ENCODE peak calls at places on chromosomes 12 and 14, in ten cellular contexts. H is NCI-H1105; Y is GM04503; N is cardiac fibroblast; Z is MCF 10A; R is SIG-M5; I is astrocyte of the spinal cord; G is activated naive CD8-positive, alpha-beta T cell treated with anti-CD3 and anti-CD28 coated beads, Interleukin-2, amount 50 U/mL, for 24 hours; F is iPS-NIHi11; B is sciatic nerve. E is an unnamed sample.

GRCh38 chr12:9030776-9031175 is 41.4 kb downstream of the KLRG1 start:
- DNase-seq in H (no peak), Y (no peak), N (no peak), Z (no peak), R (no peak), I (no peak), G (no peak), F (no peak), B (no peak), E (no peak)

GRCh38 chr14:105224845-105225585 is 23.3 kb upstream of the BTBD6 start:
- DNase-seq in H (no peak), Y (no peak), N (no peak), Z (no peak), R (no peak), I (no peak), G (no peak), F (no peak), B (no peak), E (no peak)

GRCh38 chr12:116492703-116493324 is 66.4 kb upstream of the MAP1LC3B2 start:
- DNase-seq in H (no peak), Y (no peak), N (peak; percentile 52), Z (peak; percentile 82), R (no peak), I (peak; percentile 46), G (no peak), F (no peak), B (no peak), E (peak; percentile 88)

GRCh38 chr14:33959692-33960151 is 8.8 kb upstream of the EGLN3 start:
- DNase-seq in H (no peak), Y (no peak), N (no peak), Z (no peak), R (no peak), I (no peak), G (no peak), F (peak; percentile 46), B (no peak), E (no peak)

GRCh38 chr14:23182372-23183014 is 967 bp downstream of the SLC7A8 start:
- DNase-seq in H (peak; percentile 29), Y (no peak), N (no peak), Z (peak; percentile 20), R (no peak), I (no peak), G (peak; percentile 47), F (peak; percentile 86), B (no peak), E (no peak)

GRCh38 chr14:39841088-39841487 is 408.9 kb upstream of the FBXO33 start:
- DNase-seq in H (no peak), Y (no peak), N (no peak), Z (peak; percentile 39), R (no peak), I (peak; percentile 36), G (no peak), F (no peak), B (no peak), E (peak; percentile 37)

GRCh38 chr12:22477894-22478287 is 66.5 kb downstream of the C2CD5 start:
- DNase-seq in H (no peak), Y (no peak), N (peak; percentile 69), Z (no peak), R (no peak), I (peak; percentile 40), G (no peak), F (no peak), B (no peak), E (no peak)

GRCh38 chr14:77488558-77488957 is 10.1 kb downstream of the ISM2 start:
- DNase-seq in H (no peak), Y (no peak), N (no peak), Z (no peak), R (no peak), I (no peak), G (no peak), F (no peak), B (no peak), E (no peak)

GRCh38 chr14:101834387-101835165 is 73.1 kb downstream of the PPP2R5C start:
- DNase-seq in H (no peak), Y (no peak), N (peak; percentile 68), Z (no peak), R (no peak), I (no peak), G (no peak), F (no peak), B (no peak), E (peak; percentile 36)

GRCh38 chr14:92678766-92679165 is 69.7 kb downstream of the LGMN start:
- DNase-seq in H (no peak), Y (no peak), N (no peak), Z (no peak), R (no peak), I (no peak), G (no peak), F (no peak), B (no peak), E (no peak)

GRCh38 chr12:67811437-67812361 is 163.2 kb downstream of the DYRK2 start:
- DNase-seq in H (no peak), Y (peak; percentile 60), N (peak; percentile 23), Z (peak; percentile 71), R (no peak), I (peak; percentile 72), G (no peak), F (no peak), B (no peak), E (peak; percentile 78)

GRCh38 chr12:18805516-18806248 is 67.8 kb downstream of the CAPZA3 start:
- DNase-seq in H (no peak), Y (no peak), N (no peak), Z (no peak), R (no peak), I (no peak), G (no peak), F (peak; percentile 55), B (no peak), E (no peak)

GRCh38 chr12:54419088-54419887 is at the start of gene ITGA5:
- DNase-seq in H (no peak), Y (no peak), N (peak; percentile 67), Z (peak; percentile 86), R (no peak), I (peak; percentile 71), G (peak; percentile 57), F (peak; percentile 90), B (peak; percentile 90), E (peak; percentile 49)

GRCh38 chr14:95328876-95329503 is 9.3 kb upstream of the CLMN start:
- DNase-seq in H (no peak), Y (no peak), N (no peak), Z (peak; percentile 40), R (no peak), I (no peak), G (no peak), F (no peak), B (no peak), E (peak; percentile 47)

GRCh38 chr14:72680853-72681640 is 212.9 kb downstream of the DPF3 start:
- DNase-seq in H (no peak), Y (no peak), N (no peak), Z (no peak), R (no peak), I (peak; percentile 26), G (no peak), F (no peak), B (no peak), E (peak; percentile 17)

GRCh38 chr14:58297412-58297761 is 968 bp upstream of the ARID4A start:
- DNase-seq in H (no peak), Y (peak; percentile 18), N (peak; percentile 60), Z (no peak), R (no peak), I (no peak), G (peak; percentile 18), F (no peak), B (peak; percentile 70), E (peak; percentile 44)

GRCh38 chr14:70213721-70214282 is 25.1 kb upstream of the SLC8A3 start:
- DNase-seq in H (no peak), Y (no peak), N (peak; percentile 1), Z (no peak), R (no peak), I (no peak), G (no peak), F (no peak), B (no peak), E (no peak)

GRCh38 chr14:68792830-68793733 is at the start of gene ZFP36L1:
- DNase-seq in H (peak; percentile 28), Y (peak; percentile 89), N (peak; percentile 99), Z (peak; percentile 96), R (peak; percentile 18), I (peak; percentile 99), G (peak; percentile 89), F (peak; percentile 84), B (peak; percentile 97), E (peak; percentile 94)

GRCh38 chr14:101039031-101039754 is 135.7 kb upstream of the RTL1 start:
- DNase-seq in H (no peak), Y (no peak), N (no peak), Z (no peak), R (no peak), I (no peak), G (no peak), F (no peak), B (no peak), E (no peak)

E was measured in renal cortical epithelial cell.